ENCODE peak calls at places on chromosomes 12 and 14, in six cellular contexts. J, I, X, S, W and Z are unnamed samples.

GRCh38 chr12:9509464-9510166 is 98.1 kb downstream of the KLRB1 start:
- DNase-seq in J (no peak), I (no peak), X (no peak), S (no peak), W (no peak), Z (no peak)

GRCh38 chr12:90939382-90939781 is 15.6 kb downstream of the CCER1 start:
- DNase-seq in S (no peak), I (no peak), J (no peak), W (no peak), X (no peak), Z (no peak)

GRCh38 chr12:11877869-11878780 is 192.6 kb upstream of the BCL2L14 start:
- DNase-seq in I (no peak), S (peak; percentile 39), W (peak; percentile 58), X (peak; percentile 79), J (no peak), Z (peak; percentile 54)

GRCh38 chr12:43336962-43337555 is 214.9 kb downstream of the ADAMTS20 start:
- DNase-seq in I (no peak), W (no peak), J (no peak), X (no peak), S (no peak), Z (peak; percentile 7)

GRCh38 chr14:68619805-68620574 is 172.9 kb downstream of the ZFP36L1 start:
- DNase-seq in X (peak; percentile 11), J (no peak), I (peak; percentile 84), S (no peak), W (no peak), Z (no peak)

GRCh38 chr12:126436041-126436440 is 1370.8 kb downstream of the AACS start:
- DNase-seq in I (no peak), W (no peak), S (no peak), J (no peak), X (no peak), Z (no peak)

GRCh38 chr12:116375278-116375842 is 97.9 kb upstream of the MED13L start:
- DNase-seq in S (no peak), X (no peak), W (no peak), J (no peak), I (no peak), Z (no peak)

GRCh38 chr14:89228921-89229639 is 188.0 kb downstream of the FOXN3 start:
- DNase-seq in S (peak; percentile 40), X (no peak), I (no peak), J (no peak), W (no peak), Z (no peak)

GRCh38 chr14:25909361-25909760 is 688.5 kb downstream of the NOVA1 start:
- DNase-seq in W (no peak), S (no peak), J (no peak), X (no peak), I (no peak), Z (no peak)

GRCh38 chr14:69483765-69484443 is 624 bp upstream of the PLEKHD1 start:
- DNase-seq in W (peak; percentile 34), X (no peak), I (no peak), J (no peak), S (peak; percentile 34), Z (no peak)

GRCh38 chr12:29012673-29013072 is 136.4 kb upstream of the FAR2 start:
- DNase-seq in X (no peak), S (no peak), J (no peak), I (no peak), W (no peak), Z (no peak)

GRCh38 chr12:56596815-56597214 is 33.3 kb downstream of the BAZ2A start:
- DNase-seq in W (no peak), J (no peak), I (no peak), X (no peak), S (no peak), Z (no peak)
- H3K36me3 ChIP-seq in W (no peaks in the 10 kb centered on the region), J (peaks cover 48% of the 10 kb centered on the region), I (peaks cover 44% of the 10 kb centered on the region), X (peaks cover 42% of the 10 kb centered on the region), S (no peaks in the 10 kb centered on the region), Z (peaks cover 39% of the 10 kb centered on the region)

GRCh38 chr12:64480148-64480547 is 28.2 kb downstream of the TBK1 start:
- DNase-seq in I (no peak), S (no peak), W (no peak), X (no peak), J (no peak), Z (no peak)
- H3K36me3 ChIP-seq in I (peaks cover 54% of the 10 kb centered on the region), S (no peaks in the 10 kb centered on the region), W (no peaks in the 10 kb centered on the region), X (no peaks in the 10 kb centered on the region), J (peaks cover 11% of the 10 kb centered on the region), Z (peaks cover 6% of the 10 kb centered on the region)

GRCh38 chr12:64180951-64181350 is 41.1 kb downstream of the KICS2 start:
- DNase-seq in X (no peak), J (no peak), S (no peak), I (peak; percentile 65), W (no peak), Z (no peak)
- H3K36me3 ChIP-seq in X (no peaks in the 10 kb centered on the region), J (no peaks in the 10 kb centered on the region), S (no peaks in the 10 kb centered on the region), I (no peaks in the 10 kb centered on the region), W (no peaks in the 10 kb centered on the region), Z (no peaks in the 10 kb centered on the region)

GRCh38 chr14:103427485-103428443 is 42.5 kb downstream of the MARK3 start:
- DNase-seq in J (no peak), X (no peak), S (peak; percentile 43), W (no peak), I (no peak), Z (peak; percentile 11)
- H3K36me3 ChIP-seq in J (no peaks in the 10 kb centered on the region), X (no peaks in the 10 kb centered on the region), S (no peaks in the 10 kb centered on the region), W (no peaks in the 10 kb centered on the region), I (peaks cover 3% of the 10 kb centered on the region), Z (no peaks in the 10 kb centered on the region)

GRCh38 chr12:120939523-120939922 is 35.4 kb upstream of the SPPL3 start:
- DNase-seq in J (no peak), W (peak; percentile 37), S (no peak), X (no peak), I (no peak), Z (no peak)
- H3K36me3 ChIP-seq in J (no peaks in the 10 kb centered on the region), W (no peaks in the 10 kb centered on the region), S (no peaks in the 10 kb centered on the region), X (no peaks in the 10 kb centered on the region), I (no peaks in the 10 kb centered on the region), Z (no peaks in the 10 kb centered on the region)

GRCh38 chr12:71477046-71477445 is 37.4 kb downstream of the LGR5 start:
- DNase-seq in W (no peak), X (no peak), I (no peak), J (no peak), S (no peak), Z (no peak)
- H3K36me3 ChIP-seq in W (no peaks in the 10 kb centered on the region), X (no peaks in the 10 kb centered on the region), I (no peaks in the 10 kb centered on the region), J (no peaks in the 10 kb centered on the region), S (no peaks in the 10 kb centered on the region), Z (no peaks in the 10 kb centered on the region)

GRCh38 chr14:77752266-77752665 is 8.7 kb downstream of the SNW1 start:
- DNase-seq in X (no peak), J (no peak), S (no peak), W (no peak), I (no peak), Z (no peak)
- H3K36me3 ChIP-seq in X (peaks cover 11% of the 10 kb centered on the region), J (peaks cover 27% of the 10 kb centered on the region), S (no peaks in the 10 kb centered on the region), W (no peaks in the 10 kb centered on the region), I (peaks cover 61% of the 10 kb centered on the region), Z (peaks cover 20% of the 10 kb centered on the region)

DNA sequence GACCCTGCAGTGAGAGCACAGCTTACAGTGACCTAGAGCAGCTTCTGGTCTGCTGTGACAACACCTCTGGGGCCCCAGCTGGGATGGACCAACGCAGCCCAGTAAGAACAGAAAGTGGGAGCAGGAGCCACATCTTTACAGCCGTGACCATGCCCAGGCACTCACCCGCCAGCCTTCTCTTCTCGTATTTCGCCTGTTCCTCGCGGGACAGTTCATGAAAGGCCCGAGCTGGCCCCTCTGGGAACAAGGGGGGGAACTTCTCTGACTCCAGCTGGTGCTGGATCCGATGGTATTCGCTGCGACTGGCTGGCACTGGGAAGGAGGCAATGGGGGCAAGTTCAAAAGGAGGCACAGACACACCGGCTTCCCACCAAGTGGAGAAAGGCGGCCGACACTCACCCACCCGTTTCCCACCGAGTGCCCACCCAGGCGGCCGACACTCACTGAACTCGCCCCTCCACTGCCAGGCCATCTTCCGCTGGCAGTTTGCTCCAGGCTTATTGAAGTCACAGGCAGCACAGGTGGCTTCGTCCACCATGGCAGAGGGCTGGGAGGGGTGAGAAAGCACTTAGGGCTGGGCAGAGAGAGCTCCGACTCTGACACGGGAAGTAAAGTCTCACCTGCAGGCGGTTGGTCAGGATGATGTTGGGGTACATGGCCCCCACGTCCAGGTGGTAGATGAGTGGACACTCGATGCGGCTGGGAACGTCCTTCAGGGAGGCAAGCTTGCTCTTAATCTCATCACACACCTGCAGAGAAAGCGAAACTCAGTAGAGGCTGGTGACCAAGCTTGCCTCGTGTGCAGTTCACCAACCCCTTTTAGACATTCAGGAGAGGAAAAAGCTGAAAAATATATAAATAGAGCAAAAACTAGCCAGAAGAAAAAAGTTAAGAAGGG is 18.7 kb downstream of the POLE start:
- DNase-seq in J (no peak), W (no peak), I (no peak), S (no peak), X (no peak), Z (no peak)
- H3K36me3 ChIP-seq in J (peaks cover 11% of the 10 kb centered on the region), W (no peaks in the 10 kb centered on the region), I (peaks cover 56% of the 10 kb centered on the region), S (no peaks in the 10 kb centered on the region), X (peaks cover 4% of the 10 kb centered on the region), Z (peaks cover 27% of the 10 kb centered on the region)